ENCODE peak calls at places on chromosomes 2 and 18, in ten cellular contexts. M, O, B, E, W, S, T, V, N and A are unnamed samples.

GRCh38 chr2:55169359-55169758 is 62.7 kb downstream of the CLHC1 start:
- DNase-seq in M (no peak), O (no peak), B (no peak), E (no peak), W (no peak), S (no peak), T (no peak), V (no peak), N (no peak), A (no peak)

GRCh38 chr2:129727286-129727685 is 252.2 kb upstream of the RAB6C start:
- DNase-seq in M (no peak), O (no peak), B (no peak), E (no peak), W (no peak), S (no peak), T (no peak), V (no peak), N (no peak), A (no peak)

GRCh38 chr18:64791211-64791610 is 642.3 kb upstream of the LINC00305 start:
- DNase-seq in M (no peak), O (no peak), B (no peak), E (no peak), W (no peak), S (no peak), T (no peak), V (no peak), N (no peak), A (no peak)

GRCh38 chr18:33573193-33573592 is 4.8 kb upstream of the ASXL3 start:
- DNase-seq in M (no peak), O (no peak), B (no peak), E (no peak), W (no peak), S (no peak), T (no peak), V (no peak), N (no peak), A (no peak)

GRCh38 chr2:29519996-29520395 is 401.4 kb downstream of the ALK start:
- DNase-seq in M (no peak), O (no peak), B (no peak), E (no peak), W (no peak), S (no peak), T (no peak), V (no peak), N (peak; percentile 51), A (no peak)

GRCh38 chr2:37377187-37377532 is 32.7 kb downstream of the QPCT start:
- DNase-seq in M (no peak), O (no peak), B (no peak), E (no peak), W (no peak), S (no peak), T (no peak), V (no peak), N (peak; percentile 88), A (no peak)

GRCh38 chr2:118013221-118013723 is 598 bp downstream of the CCDC93 start:
- DNase-seq in M (peak; percentile 72), O (peak; percentile 75), B (peak; percentile 88), E (peak; percentile 54), W (peak; percentile 90), S (peak; percentile 25), T (peak; percentile 41), V (peak; percentile 74), N (no peak), A (peak; percentile 52)

GRCh38 chr18:80159713-80160636 is 50.9 kb downstream of the ADNP2 start:
- DNase-seq in M (no peak), O (no peak), B (no peak), E (peak; percentile 32), W (peak; percentile 63), S (no peak), T (no peak), V (no peak), N (no peak), A (peak; percentile 43)

GRCh38 chr2:43073373-43073772 is 153.0 kb downstream of the ZFP36L2 start:
- DNase-seq in M (no peak), O (peak; percentile 38), B (peak; percentile 84), E (peak; percentile 70), W (no peak), S (peak; percentile 58), T (no peak), V (no peak), N (peak; percentile 46), A (no peak)

GRCh38 chr18:46536215-46536874 is 120.7 kb downstream of the LOXHD1 start:
- DNase-seq in M (no peak), O (no peak), B (no peak), E (no peak), W (no peak), S (no peak), T (no peak), V (no peak), N (peak; percentile 38), A (no peak)

GRCh38 chr2:192016265-192016664 is 169.4 kb upstream of the CAVIN2 start:
- DNase-seq in M (no peak), O (no peak), B (no peak), E (no peak), W (no peak), S (no peak), T (no peak), V (no peak), N (peak; percentile 76), A (no peak)

GRCh38 chr18:79523221-79523737 is 127.5 kb downstream of the NFATC1 start:
- DNase-seq in M (no peak), O (no peak), B (peak; percentile 46), E (no peak), W (no peak), S (no peak), T (peak; percentile 60), V (peak; percentile 28), N (no peak), A (no peak)

GRCh38 chr2:204140258-204140657 is 203.7 kb downstream of the ICOS start:
- DNase-seq in M (no peak), O (no peak), B (no peak), E (no peak), W (no peak), S (no peak), T (no peak), V (no peak), N (no peak), A (no peak)

GRCh38 chr2:72778410-72778809 is 47.4 kb downstream of the EXOC6B start:
- DNase-seq in M (no peak), O (no peak), B (no peak), E (no peak), W (no peak), S (no peak), T (no peak), V (no peak), N (peak; percentile 62), A (no peak)

GRCh38 chr2:41928593-41928992 is 119.2 kb upstream of the PKDCC start:
- DNase-seq in M (no peak), O (no peak), B (no peak), E (no peak), W (no peak), S (no peak), T (no peak), V (no peak), N (peak; percentile 73), A (no peak)
- H3K27ac ChIP-seq in M (no peak overlapping the region), O (no peak overlapping the region), B (no peak overlapping the region), E (no peak overlapping the region), W (no peak overlapping the region), S (peak overlapping the region; percentile 78), T (no peak overlapping the region), V (no peak overlapping the region), N (no peak overlapping the region), A (peak overlapping the region; percentile 4)

DNA sequence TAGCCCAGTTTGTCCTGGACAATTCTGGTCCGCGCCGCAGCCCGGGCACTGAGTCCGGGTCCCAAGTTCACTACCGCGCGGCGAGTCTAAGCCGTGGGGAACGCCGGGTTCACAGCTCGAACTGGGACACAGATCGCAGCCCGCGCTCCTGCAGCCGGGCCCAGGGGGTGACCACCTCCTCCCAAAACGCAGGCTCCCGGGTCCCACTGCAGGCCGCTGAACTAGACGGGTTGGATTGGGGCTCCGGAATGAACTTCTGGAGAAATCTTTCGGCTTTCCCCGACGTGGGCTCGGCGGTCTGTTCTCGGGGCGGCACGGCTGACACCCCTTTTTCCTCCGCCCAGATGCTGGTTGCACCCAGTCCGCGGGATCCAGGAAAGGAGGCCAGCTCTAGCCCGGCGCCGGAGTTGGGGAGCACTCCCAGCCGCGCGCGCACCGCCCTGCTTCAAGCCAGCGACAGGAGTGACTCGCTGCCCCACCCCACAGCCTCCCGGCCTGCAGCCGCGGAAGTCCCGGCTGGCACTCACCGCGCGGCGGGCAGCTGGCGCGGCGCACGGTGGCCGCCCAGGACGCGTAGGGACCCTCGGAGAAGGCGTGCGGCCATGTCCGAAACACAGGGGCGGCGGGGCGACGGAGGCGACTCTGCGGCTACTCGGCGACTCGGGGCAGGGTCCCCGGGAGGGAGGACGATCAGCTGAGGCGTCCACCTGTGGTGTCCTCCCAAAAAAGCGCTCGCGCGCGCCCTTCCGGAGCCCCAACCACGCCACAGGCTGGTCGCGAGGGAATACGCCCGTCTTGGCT is at the start of gene ACADL:
- DNase-seq in M (peak; percentile 60), O (peak; percentile 88), B (peak; percentile 88), E (peak; percentile 53), W (peak; percentile 94), S (peak; percentile 25), T (no peak), V (peak; percentile 89), N (peak; percentile 35), A (peak; percentile 7)
- H3K4me3 ChIP-seq in M (peak within 1 kb of the TSS; percentile 48), O (peak within 1 kb of the TSS; percentile 62), B (peak within 1 kb of the TSS; percentile 84), E (peak within 1 kb of the TSS; percentile 75), W (peak within 1 kb of the TSS; percentile 43), S (peak within 1 kb of the TSS; percentile 37), T (peak within 1 kb of the TSS; percentile 60), V (peak within 1 kb of the TSS; percentile 62), N (peak within 1 kb of the TSS; percentile 69), A (peak within 1 kb of the TSS; percentile 40)

GRCh38 chr2:12033494-12033893 is 287.1 kb downstream of the LPIN1 start:
- DNase-seq in M (no peak), O (no peak), B (no peak), E (no peak), W (no peak), S (no peak), T (no peak), V (no peak), N (no peak), A (no peak)

GRCh38 chr2:12032975-12033374 is 286.5 kb downstream of the LPIN1 start:
- DNase-seq in M (no peak), O (no peak), B (no peak), E (no peak), W (no peak), S (no peak), T (no peak), V (no peak), N (peak; percentile 46), A (no peak)

GRCh38 chr2:12031871-12032270 is 285.4 kb downstream of the LPIN1 start:
- DNase-seq in M (no peak), O (no peak), B (no peak), E (no peak), W (no peak), S (no peak), T (no peak), V (no peak), N (no peak), A (no peak)

GRCh38 chr2:12034303-12034861 is 287.9 kb downstream of the LPIN1 start:
- DNase-seq in M (no peak), O (no peak), B (no peak), E (no peak), W (no peak), S (no peak), T (no peak), V (no peak), N (no peak), A (no peak)

GRCh38 chr2:12032421-12032820 is 286.0 kb downstream of the LPIN1 start:
- DNase-seq in M (no peak), O (no peak), B (no peak), E (no peak), W (no peak), S (no peak), T (peak; percentile 47), V (no peak), N (no peak), A (no peak)
- TF ChIP-seq CTCF in M (no peak), O (no peak), B (no peak), E (no peak), W (no peak), S (no peak), T (peak; percentile 13), V (no peak), N (no peak), A (no peak)

GRCh38 chr2:86001326-86001725 is 104.4 kb downstream of the POLR1A start:
- DNase-seq in M (no peak), O (no peak), B (no peak), E (no peak), W (no peak), S (no peak), T (no peak), V (no peak), N (no peak), A (no peak)
- H3K27ac ChIP-seq in M (no peak overlapping the region), O (no peak overlapping the region), B (no peak overlapping the region), E (peak overlapping the region; percentile 82), W (no peak overlapping the region), S (no peak overlapping the region), T (no peak overlapping the region), V (no peak overlapping the region), N (no peak overlapping the region), A (no peak overlapping the region)